ENCODE peak calls at places on chromosome 12, in five cellular contexts. X, B, L, Q and J are unnamed samples.

GRCh38 chr12:24201258-24201970 is 251.9 kb upstream of the SOX5 start:
- ATAC-seq in B (peak; percentile 71), Q (no peak), X (no peak), L (no peak), J (no peak)

GRCh38 chr12:117118838-117119591 is 19.8 kb upstream of the TESC start:
- ATAC-seq in X (peak; percentile 75), Q (peak; percentile 34), B (peak; percentile 24), L (no peak), J (peak; percentile 19)

GRCh38 chr12:131872154-131873046 is 22.0 kb upstream of the ULK1 start:
- ATAC-seq in L (peak; percentile 56), B (no peak), X (peak; percentile 77), Q (peak; percentile 81), J (no peak)

GRCh38 chr12:70985850-70986249 is 65.3 kb upstream of the PTPRR start:
- ATAC-seq in Q (no peak), B (no peak), L (no peak), X (no peak), J (peak; percentile 79)

GRCh38 chr12:107843351-107844311 is 69.1 kb downstream of the ASCL4 start:
- ATAC-seq in B (no peak), Q (peak; percentile 34), L (no peak), X (peak; percentile 87), J (no peak)

GRCh38 chr12:45290218-45290609 is 74.3 kb downstream of the ANO6 start:
- ATAC-seq in Q (no peak), X (no peak), L (no peak), B (no peak), J (peak; percentile 70)

GRCh38 chr12:4265280-4265679 is 8.3 kb upstream of the CCND2 start:
- ATAC-seq in X (no peak), B (no peak), Q (no peak), L (no peak), J (no peak)

GRCh38 chr12:54868690-54869089 is 14.4 kb downstream of the MUCL1 start:
- ATAC-seq in L (no peak), B (no peak), Q (no peak), X (no peak), J (no peak)

GRCh38 chr12:39736406-39736805 is 116.8 kb upstream of the ABCD2 start:
- ATAC-seq in Q (no peak), X (no peak), B (no peak), L (no peak), J (no peak)

GRCh38 chr12:15782667-15783066 is 6.5 kb downstream of the EPS8 start:
- ATAC-seq in L (no peak), X (no peak), Q (no peak), B (no peak), J (no peak)

GRCh38 chr12:15783288-15783687 is 5.9 kb downstream of the EPS8 start:
- ATAC-seq in B (no peak), Q (no peak), X (no peak), L (no peak), J (no peak)

GRCh38 chr12:15777355-15778012 is 11.7 kb downstream of the EPS8 start:
- ATAC-seq in L (no peak), B (peak; percentile 63), Q (no peak), X (no peak), J (no peak)

GRCh38 chr12:15778126-15778525 is 11.1 kb downstream of the EPS8 start:
- ATAC-seq in L (no peak), Q (no peak), B (peak; percentile 26), X (no peak), J (no peak)

DNA sequence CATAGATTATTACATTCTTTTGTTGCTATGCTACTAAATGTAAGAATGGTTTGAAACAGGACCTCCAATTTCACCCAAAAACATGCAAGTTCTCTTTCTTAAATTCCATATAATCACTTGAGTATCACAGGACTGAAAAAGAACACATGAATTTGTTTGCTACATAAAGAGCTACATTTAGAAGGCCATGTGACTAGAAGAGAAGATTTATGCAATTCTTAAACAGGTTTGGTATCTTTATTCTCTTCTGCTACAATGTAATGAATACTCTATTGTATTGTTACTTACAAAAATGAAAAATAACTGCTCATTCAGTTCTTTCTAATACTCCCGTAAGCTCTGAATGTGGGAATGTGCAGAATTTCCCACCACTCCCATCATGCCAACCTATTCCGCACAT is 9.3 kb downstream of the EPS8 start:
- ATAC-seq in X (no peak), Q (no peak), L (no peak), B (no peak), J (no peak)
- TF ChIP-seq EP300 in X (no peak), Q (no peak), L (no peak), B (no peak), J (no peak)

DNA sequence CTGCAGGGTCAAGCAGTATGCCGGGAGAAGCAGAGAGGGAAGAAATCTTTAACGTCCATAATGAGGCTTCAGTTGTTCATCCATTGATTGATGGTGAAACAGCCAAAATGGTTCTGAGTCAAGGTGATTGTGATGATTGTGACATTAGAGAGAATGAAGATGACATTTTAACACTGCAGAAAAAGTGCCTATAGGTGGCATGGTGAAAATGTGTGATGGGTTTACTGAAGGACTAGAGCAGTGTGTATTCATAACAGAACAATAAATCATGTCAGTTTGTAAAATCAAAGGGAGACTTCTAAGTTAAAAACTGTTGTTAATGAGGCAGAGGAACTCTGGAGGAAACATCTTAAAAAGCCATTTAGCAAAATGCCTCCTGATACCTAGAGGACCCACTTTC is 57.7 kb upstream of the CAND1 start:
- ATAC-seq in Q (no peak), X (no peak), B (no peak), L (no peak), J (no peak)
- TF ChIP-seq POLR2AphosphoS5 in Q (no peak), X (no peak), B (no peak), L (no peak), J (no peak)

DNA sequence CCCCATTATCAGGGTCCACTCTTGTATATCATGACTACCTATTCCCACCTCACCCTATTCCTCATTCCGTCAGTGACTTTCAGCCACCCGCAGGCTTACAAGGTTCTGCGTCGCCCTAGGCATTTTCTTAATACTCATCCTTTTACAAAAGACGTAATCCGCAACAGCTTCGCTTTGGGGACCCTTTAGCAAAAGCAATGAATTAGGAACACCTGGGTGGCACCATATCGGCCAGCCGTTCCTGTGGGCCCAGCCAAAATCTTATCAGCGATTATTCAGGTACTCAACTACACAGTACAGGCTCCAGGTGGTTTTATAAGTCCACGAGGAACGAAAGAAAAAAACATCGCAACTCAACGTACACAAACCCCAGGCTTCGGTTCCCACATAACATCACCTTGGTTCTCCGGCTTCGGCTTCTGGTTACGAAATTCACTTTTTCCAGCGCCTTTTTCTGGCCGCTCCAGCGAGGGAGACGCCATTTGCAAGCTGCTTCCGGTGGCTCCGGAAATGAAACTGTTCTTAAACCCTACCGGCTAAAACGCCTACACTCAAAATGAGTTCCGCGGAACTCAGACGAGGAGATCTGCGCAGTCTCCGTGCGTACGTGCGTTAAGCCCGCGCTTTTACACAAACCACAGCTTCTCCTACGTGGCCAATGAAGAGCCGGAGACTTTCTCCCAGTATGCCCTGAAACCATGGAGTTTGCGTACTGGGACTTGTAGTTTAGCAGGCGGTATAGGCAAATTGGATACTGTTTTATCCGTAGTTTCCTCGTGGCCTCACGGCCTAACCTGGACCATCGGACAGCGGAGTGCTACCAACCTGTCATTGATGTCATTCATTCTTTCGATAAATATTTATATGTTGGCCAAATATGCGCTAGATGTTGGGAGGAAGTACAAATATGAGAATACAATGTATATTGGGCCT is at the start of gene KRR1:
- ATAC-seq in B (peak; percentile 93), X (peak; percentile 100), L (peak; percentile 99), Q (peak; percentile 99), J (peak; percentile 98)
- TF ChIP-seq EP300 in B (no peak), X (no peak), L (peak; percentile 42), Q (no peak), J (no peak)

GRCh38 chr12:53506450-53506785 is 866 bp downstream of the NPFF start:
- ATAC-seq in L (no peak), B (no peak), Q (no peak), X (no peak), J (no peak)

GRCh38 chr12:53508534-53509199 is 1.4 kb upstream of the NPFF start:
- ATAC-seq in X (peak; percentile 93), Q (peak; percentile 90), B (peak; percentile 99), L (peak; percentile 98), J (peak; percentile 88)

GRCh38 chr12:53505086-53505485 is 2.2 kb downstream of the NPFF start:
- ATAC-seq in Q (no peak), X (no peak), B (no peak), L (no peak), J (no peak)

GRCh38 chr12:53505555-53506449 is 1.5 kb downstream of the NPFF start:
- ATAC-seq in Q (no peak), L (no peak), B (no peak), X (no peak), J (no peak)

DNA sequence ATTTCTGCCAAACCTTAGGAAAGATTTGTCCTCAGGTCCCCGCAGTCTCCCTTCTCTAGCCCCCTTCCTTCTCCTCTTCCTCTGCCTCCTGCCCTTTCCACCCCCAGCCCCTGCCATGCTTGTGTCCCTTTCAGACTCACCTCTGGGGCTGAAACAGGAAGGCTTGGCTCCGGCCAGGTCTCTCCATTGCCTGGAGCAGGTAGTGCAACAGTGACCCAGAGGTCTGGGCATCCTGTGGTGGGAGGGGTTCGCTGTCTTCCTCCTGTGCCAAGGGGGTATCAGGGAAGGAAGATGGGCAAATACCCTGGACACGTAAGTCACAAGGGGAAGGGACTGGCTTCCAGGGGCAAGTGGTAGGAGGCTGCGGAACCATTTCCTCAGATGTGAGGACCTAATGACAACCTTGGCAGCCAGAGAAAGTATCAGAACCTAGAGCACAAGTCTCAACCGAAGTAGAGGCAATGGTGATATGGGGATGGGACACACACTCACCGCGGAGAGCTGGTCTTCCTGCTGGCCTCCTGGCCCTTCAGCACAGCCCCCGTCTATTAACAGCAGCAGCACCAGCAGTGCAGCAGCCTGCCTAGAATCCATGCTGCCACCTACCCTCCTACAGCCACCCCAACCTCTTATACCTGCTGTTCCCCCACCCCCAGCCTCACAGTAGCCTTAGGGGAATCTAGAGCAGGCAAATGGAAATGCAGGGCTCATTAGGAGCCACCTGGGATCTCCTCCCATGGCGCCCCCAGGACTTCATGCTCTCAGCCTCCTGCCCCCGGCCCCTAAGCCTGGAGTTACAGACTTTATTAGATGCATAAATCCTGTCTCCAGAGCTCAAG is at the start of gene NPFF:
- ATAC-seq in L (no peak), Q (no peak), X (no peak), B (no peak), J (no peak)
- TF ChIP-seq POLR2AphosphoS5 in L (no peak), Q (no peak), X (no peak), B (no peak), J (no peak)